ENCODE peak calls at places on chromosomes 2 and 18, in four cellular contexts. C is RWPE1, L is heart left ventricle, J is GM12865. M is an unnamed sample.

GRCh38 chr18:24227976-24228660 is 89.3 kb downstream of the CABYR start:
- DNase-seq in C (peak; percentile 23), L (no peak), J (no peak), M (peak; percentile 29)

GRCh38 chr2:217650716-217651360 is 352.0 kb downstream of the TNS1 start:
- DNase-seq in C (peak; percentile 34), L (no peak), J (peak; percentile 58), M (peak; percentile 77)

GRCh38 chr18:72762505-72763122 is 105.2 kb downstream of the NETO1 start:
- DNase-seq in C (peak; percentile 51), L (no peak), J (peak; percentile 62), M (peak; percentile 81)

GRCh38 chr2:218857371-218858137 is 2.1 kb upstream of the WNT6 start:
- DNase-seq in C (no peak), L (no peak), J (no peak), M (peak; percentile 64)

GRCh38 chr2:25856377-25856776 is 21.9 kb downstream of the ASXL2 start:
- DNase-seq in C (no peak), L (no peak), J (no peak), M (no peak)

GRCh38 chr2:183541766-183542165 is 417.5 kb downstream of the NUP35 start:
- DNase-seq in C (peak; percentile 26), L (no peak), J (no peak), M (peak; percentile 78)

GRCh38 chr2:29223257-29223656 is 108.0 kb downstream of the CLIP4 start:
- DNase-seq in C (no peak), L (no peak), J (no peak), M (no peak)

GRCh38 chr2:70029814-70030409 is 57.4 kb upstream of the PCBP1 start:
- DNase-seq in C (no peak), L (no peak), J (no peak), M (peak; percentile 18)

GRCh38 chr2:121529439-121530209 is 1.1 kb upstream of the RNU4ATAC start:
- DNase-seq in C (peak; percentile 44), L (peak; percentile 76), J (no peak), M (peak; percentile 45)

GRCh38 chr2:165969227-165969626 is 15.7 kb upstream of the TTC21B start:
- DNase-seq in C (no peak), L (no peak), J (no peak), M (no peak)

GRCh38 chr18:1659190-1659589 is 754.5 kb downstream of the ADCYAP1 start:
- DNase-seq in C (no peak), L (no peak), J (no peak), M (no peak)

GRCh38 chr18:1668284-1668683 is 763.6 kb downstream of the ADCYAP1 start:
- DNase-seq in C (no peak), L (no peak), J (no peak), M (no peak)

GRCh38 chr18:1665064-1665463 is 760.4 kb downstream of the ADCYAP1 start:
- DNase-seq in C (peak; percentile 2), L (no peak), J (no peak), M (no peak)

GRCh38 chr18:1663879-1664705 is 759.4 kb downstream of the ADCYAP1 start:
- DNase-seq in C (peak; percentile 20), L (peak; percentile 70), J (peak; percentile 51), M (peak; percentile 70)
- TF ChIP-seq CTCF in C (peak; percentile 66), L (peak; percentile 12), J (peak; percentile 72), M (peak; percentile 64)

GRCh38 chr2:9375857-9376428 is 47.4 kb downstream of the ITGB1BP1 start:
- DNase-seq in C (no peak), L (no peak), J (peak; percentile 18), M (no peak)
- TF ChIP-seq CTCF in C (no peak), L (no peak), J (peak; percentile 46), M (no peak)

DNA sequence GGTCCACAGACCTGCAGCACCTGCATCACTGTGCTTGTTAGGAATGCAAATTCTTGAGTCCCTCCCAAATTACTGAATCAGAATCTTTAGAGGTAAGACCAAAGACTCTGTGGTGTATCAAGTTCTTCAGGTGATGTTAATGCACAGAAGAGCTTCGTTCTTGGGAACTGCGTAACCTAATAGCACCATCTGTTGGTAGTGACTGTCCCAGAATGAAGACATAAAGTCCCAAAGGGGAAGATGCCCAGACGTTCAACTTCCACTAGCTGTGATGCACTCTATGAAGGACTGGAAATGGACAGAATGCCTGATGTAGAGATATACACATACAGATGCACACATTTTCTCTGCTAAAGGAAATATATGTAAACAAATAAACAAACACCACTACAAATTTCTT is 576.0 kb downstream of the LRP1B start:
- DNase-seq in C (no peak), L (no peak), J (peak; percentile 51), M (peak; percentile 50)
- TF ChIP-seq CTCF in C (no peak), L (peak; percentile 35), J (peak; percentile 68), M (peak; percentile 44)

GRCh38 chr2:195779491-195779890 is 122.5 kb downstream of the SLC39A10 start:
- DNase-seq in C (no peak), L (no peak), J (no peak), M (no peak)
- TF ChIP-seq CTCF in C (no peak), L (no peak), J (no peak), M (no peak)

DNA sequence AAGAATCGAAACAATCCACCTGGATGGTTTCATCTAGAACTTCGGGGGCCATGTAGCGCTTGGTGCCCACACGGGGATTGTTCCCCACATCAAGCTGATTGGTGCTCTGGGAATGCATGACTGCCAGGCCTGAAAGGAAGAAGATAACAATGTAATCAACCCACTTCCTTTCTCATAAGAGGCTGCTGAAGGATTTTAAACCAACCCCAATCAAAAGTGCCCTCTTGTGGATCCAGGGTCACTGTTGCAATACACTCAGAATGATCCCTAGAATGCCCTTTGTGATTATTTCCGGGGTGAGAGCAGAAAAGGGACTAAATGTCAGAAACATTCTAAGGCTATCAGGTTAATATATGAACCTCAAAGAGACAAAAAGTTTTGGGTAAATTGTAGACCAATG is 115.2 kb downstream of the ACVR1 start:
- DNase-seq in C (no peak), L (no peak), J (no peak), M (no peak)
- TF ChIP-seq CTCF in C (no peak), L (no peak), J (no peak), M (no peak)